ENCODE peak calls at places on chromosomes 16 and 17, in five cellular contexts. W is CD8-positive, alpha-beta T cell; N is heart right ventricle; V is fibroblast of the aortic adventitia; R is neural progenitor cell. T is an unnamed sample.

GRCh38 chr17:57892820-57893595 is 43.2 kb upstream of the MRPS23 start:
- DNase-seq in W (no peak), N (peak; percentile 94), V (peak; percentile 100), R (peak; percentile 80), T (peak; percentile 99)

GRCh38 chr17:17215575-17215974 is 9.4 kb upstream of the PLD6 start:
- DNase-seq in W (no peak), N (no peak), V (no peak), R (no peak), T (no peak)

GRCh38 chr17:42467889-42468288 is 9.2 kb downstream of the ATP6V0A1 start:
- DNase-seq in W (no peak), N (no peak), V (no peak), R (no peak), T (no peak)

GRCh38 chr17:82889496-82890338 is 49.9 kb upstream of the ZNF750 start:
- DNase-seq in W (no peak), N (no peak), V (no peak), R (no peak), T (no peak)

GRCh38 chr17:11144358-11145233 is 96.4 kb upstream of the SHISA6 start:
- DNase-seq in W (no peak), N (peak; percentile 27), V (peak; percentile 6), R (peak; percentile 69), T (peak; percentile 2)

GRCh38 chr17:8994319-8994718 is 27.0 kb upstream of the NTN1 start:
- DNase-seq in W (peak; percentile 62), N (peak; percentile 41), V (peak; percentile 42), R (peak; percentile 78), T (peak; percentile 39)

GRCh38 chr16:20020976-20021375 is 52.7 kb downstream of the GPR139 start:
- DNase-seq in W (no peak), N (no peak), V (no peak), R (no peak), T (no peak)

GRCh38 chr17:31249742-31250141 is 47.3 kb downstream of the OMG start:
- DNase-seq in W (no peak), N (no peak), V (no peak), R (no peak), T (no peak)

GRCh38 chr17:48732688-48733629 is 4.4 kb upstream of the HOXB13 start:
- DNase-seq in W (no peak), N (no peak), V (no peak), R (peak; percentile 50), T (no peak)

GRCh38 chr17:32988481-32989101 is 3.1 kb upstream of the SPACA3 start:
- DNase-seq in W (no peak), N (no peak), V (no peak), R (no peak), T (no peak)

GRCh38 chr16:7367309-7367708 is 34.7 kb downstream of the RBFOX1 start:
- DNase-seq in W (no peak), N (no peak), V (no peak), R (no peak), T (no peak)

GRCh38 chr16:54636221-54636793 is 294.4 kb upstream of the IRX5 start:
- DNase-seq in W (no peak), N (no peak), V (no peak), R (no peak), T (no peak)

GRCh38 chr16:4414187-4414909 is 2.0 kb downstream of the CORO7 start:
- DNase-seq in W (peak; percentile 80), N (no peak), V (no peak), R (no peak), T (no peak)

GRCh38 chr17:81034168-81034777 is 678 bp upstream of the BAIAP2 start:
- DNase-seq in W (no peak), N (no peak), V (no peak), R (peak; percentile 62), T (no peak)

GRCh38 chr16:69709456-69710084 is 16.8 kb downstream of the NQO1 start:
- DNase-seq in W (no peak), N (no peak), V (peak; percentile 84), R (peak; percentile 77), T (peak; percentile 73)

GRCh38 chr17:34736611-34737010 is 157.2 kb downstream of the TMEM132E start:
- DNase-seq in W (no peak), N (no peak), V (no peak), R (no peak), T (no peak)

GRCh38 chr17:63446981-63447687 is 1.0 kb upstream of the CYB561 start:
- DNase-seq in W (peak; percentile 39), N (peak; percentile 61), V (peak; percentile 68), R (peak; percentile 30), T (no peak)

GRCh38 chr17:44543213-44543904 is 13.9 kb upstream of the FZD2 start:
- DNase-seq in W (no peak), N (no peak), V (peak; percentile 83), R (peak; percentile 90), T (peak; percentile 83)

GRCh38 chr17:48632579-48633265 is 6.6 kb upstream of the HOXB9 start:
- DNase-seq in W (no peak), N (no peak), V (no peak), R (no peak), T (no peak)

GRCh38 chr16:83615131-83615530 is 192.6 kb upstream of the HSBP1 start:
- DNase-seq in W (no peak), N (no peak), V (no peak), R (no peak), T (peak; percentile 5)

GRCh38 chr16:30766206-30766921 is 4.2 kb downstream of the RNF40 start:
- DNase-seq in W (no peak), N (no peak), V (no peak), R (no peak), T (no peak)

GRCh38 chr17:8981443-8981842 is 15.9 kb upstream of the PIK3R5 start:
- DNase-seq in W (no peak), N (no peak), V (no peak), R (no peak), T (no peak)

GRCh38 chr16:84138824-84139627 is 6.0 kb downstream of the HSDL1 start:
- DNase-seq in W (no peak), N (peak; percentile 24), V (peak; percentile 51), R (peak; percentile 37), T (peak; percentile 58)

GRCh38 chr17:289409-289808 is 63.2 kb downstream of the RPH3AL start:
- DNase-seq in W (no peak), N (no peak), V (no peak), R (no peak), T (no peak)

GRCh38 chr17:58060596-58061191 is 22.5 kb upstream of the DYNLL2 start:
- DNase-seq in W (no peak), N (peak; percentile 68), V (peak; percentile 15), R (no peak), T (no peak)

GRCh38 chr16:12489362-12489761 is 314.3 kb downstream of the CPPED1 start:
- DNase-seq in W (no peak), N (no peak), V (no peak), R (no peak), T (no peak)

DNA sequence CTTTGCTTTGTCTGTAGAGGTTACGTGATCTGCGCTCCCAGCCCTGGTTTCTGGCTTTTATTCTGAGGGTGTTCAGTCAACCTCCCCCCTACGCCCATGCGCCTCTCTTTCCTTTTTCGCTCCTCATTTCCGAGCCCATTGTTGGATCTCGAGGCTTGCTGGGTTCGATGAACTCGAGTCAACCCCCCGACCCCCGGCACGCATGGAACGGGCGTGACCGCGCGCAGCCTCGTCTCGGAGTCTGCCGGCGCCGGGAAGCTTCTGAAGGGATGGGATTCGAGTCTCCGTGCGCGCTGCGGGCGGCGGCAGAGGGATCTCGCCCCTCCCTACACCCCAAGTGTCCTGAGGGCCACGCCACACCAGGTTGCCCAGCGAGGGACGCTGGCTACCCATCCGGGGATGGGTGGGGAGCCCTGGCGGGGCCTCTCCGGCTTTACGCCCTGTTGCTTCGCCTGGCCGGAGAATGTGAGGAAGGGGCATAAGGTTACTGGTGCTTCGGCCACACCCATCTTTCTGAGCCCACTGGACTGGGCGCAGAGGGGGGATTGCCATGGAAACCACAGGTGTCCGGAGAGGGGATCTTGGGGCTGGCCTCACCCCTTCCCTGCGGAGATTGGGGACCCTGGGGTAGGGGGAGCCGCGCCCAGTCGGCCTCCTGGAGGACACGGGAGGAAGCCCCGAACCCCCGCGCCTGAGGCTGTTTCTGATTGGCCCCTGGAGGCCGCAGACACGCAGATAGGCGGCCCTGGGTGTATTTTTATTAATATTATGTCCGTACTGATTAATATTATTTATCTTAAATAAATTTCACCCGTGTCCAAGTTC is 1.8 kb downstream of the MAPT start:
- DNase-seq in W (no peak), N (no peak), V (peak; percentile 4), R (peak; percentile 48), T (peak; percentile 5)
- H3K4me3 ChIP-seq in W (peak overlapping the region; percentile 90), N (peak overlapping the region; percentile 80), V (no peak overlapping the region), R (peak overlapping the region; percentile 66), T (no peak overlapping the region)

GRCh38 chr16:49441366-49441780 is 67.8 kb downstream of the C16orf78 start:
- DNase-seq in W (peak; percentile 70), N (peak; percentile 77), V (no peak), R (peak; percentile 49), T (no peak)

GRCh38 chr16:49442805-49443204 is 69.2 kb downstream of the C16orf78 start:
- DNase-seq in W (no peak), N (no peak), V (no peak), R (no peak), T (no peak)

GRCh38 chr16:49439050-49439449 is 65.4 kb downstream of the C16orf78 start:
- DNase-seq in W (no peak), N (no peak), V (no peak), R (peak; percentile 76), T (no peak)

GRCh38 chr16:49439676-49440075 is 66.1 kb downstream of the C16orf78 start:
- DNase-seq in W (no peak), N (no peak), V (no peak), R (no peak), T (no peak)

GRCh38 chr16:49440156-49441065 is 66.8 kb downstream of the C16orf78 start:
- DNase-seq in W (no peak), N (no peak), V (no peak), R (peak; percentile 33), T (no peak)
- TF ChIP-seq CTCF in W (no peak), N (no peak), V (no peak), R (peak; percentile 27), T (no peak)

DNA sequence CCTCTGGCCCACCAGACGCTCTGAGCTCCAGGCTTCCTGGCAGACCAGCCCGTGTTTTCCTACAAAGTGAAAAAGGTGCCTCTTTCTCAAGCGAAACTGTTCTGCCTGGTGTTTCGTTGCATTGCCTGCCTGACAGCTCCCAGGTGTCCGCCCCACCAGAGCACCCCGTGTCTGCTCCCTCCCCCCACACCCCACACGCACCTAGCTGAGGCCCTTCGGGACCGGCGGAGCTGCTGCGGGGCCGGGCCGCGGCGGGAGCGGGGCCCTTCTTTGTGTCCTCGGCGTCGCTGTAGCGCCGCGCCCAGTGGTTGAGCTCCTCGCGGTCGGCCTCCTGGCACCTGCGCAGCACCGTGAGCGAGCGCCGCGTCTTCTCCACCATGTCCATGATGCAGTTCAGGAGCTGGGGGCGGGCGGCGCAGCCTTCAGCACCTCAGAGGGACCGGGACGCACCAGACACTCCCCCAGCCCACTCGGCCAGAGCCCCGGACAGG is 14.7 kb upstream of the PABPN1L start:
- DNase-seq in W (no peak), N (no peak), V (no peak), R (no peak), T (no peak)
- H3K4me3 ChIP-seq in W (no peak overlapping the region), N (no peak overlapping the region), V (no peak overlapping the region), R (no peak overlapping the region), T (no peak overlapping the region)

DNA sequence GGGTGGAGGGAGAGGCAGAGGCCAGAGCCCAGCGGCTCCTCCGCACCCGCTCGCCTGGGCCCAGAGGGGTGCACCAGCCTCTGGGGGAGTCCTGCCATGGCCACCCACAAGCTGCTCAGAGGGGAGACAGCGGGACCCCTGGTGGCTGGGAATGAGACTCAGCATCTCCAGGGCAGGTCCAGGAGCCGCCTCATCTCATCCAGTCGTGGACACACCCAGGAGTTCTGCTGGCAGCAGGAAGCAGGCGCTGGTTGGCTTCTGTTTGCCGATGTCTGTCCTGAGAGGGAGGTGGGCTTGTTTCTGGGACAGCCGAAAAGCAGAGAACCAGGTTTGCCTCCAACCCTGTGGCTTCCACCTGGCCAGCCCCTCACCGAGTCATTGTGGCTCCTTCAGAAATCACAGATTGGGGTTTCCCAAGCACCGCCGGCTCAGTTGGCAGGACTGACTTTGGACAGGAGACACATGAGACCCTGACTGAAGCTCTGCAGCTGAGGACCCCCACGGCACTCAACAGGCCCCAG is 49.6 kb upstream of the ENPP7 start:
- DNase-seq in W (no peak), N (no peak), V (no peak), R (no peak), T (no peak)
- TF ChIP-seq CTCF in W (no peak), N (no peak), V (no peak), R (no peak), T (no peak)

T was measured in fibroblast of villous mesenchyme.